ENCODE peak calls at places on chromosomes 6 and 20, in six cellular contexts. T is K562; O is stimulated activated CD4-positive, alpha-beta T cell treated with anti-CD3 and anti-CD28 coated beads, Interleukin-15, amount 100 ng/mL, for 1 hour; R is amniotic stem cell; D is activated naive CD4-positive, alpha-beta T cell; N is NCI-H2081. Y is an unnamed sample.

GRCh38 chr6:148422085-148422484 is 79.4 kb downstream of the SASH1 start:
- DNase-seq in T (no peak), D (no peak), O (no peak), R (no peak), N (peak), Y (peak)

GRCh38 chr6:68680244-68680643 is 45.2 kb downstream of the ADGRB3 start:
- DNase-seq in R (no peak), O (no peak), D (no peak), N (no peak), T (no peak), Y (no peak)

GRCh38 chr6:47169785-47170685 is 127.9 kb upstream of the ADGRF1 start:
- DNase-seq in D (no peak), N (no peak), O (no peak), T (no peak), R (no peak), Y (peak)

GRCh38 chr6:1911476-1911875 is 301.8 kb downstream of the FOXC1 start:
- DNase-seq in O (no peak), R (no peak), T (no peak), D (no peak), N (no peak), Y (no peak)

GRCh38 chr20:31602779-31603441 is 2.2 kb upstream of the ID1 start:
- DNase-seq in R (no peak), D (no peak), N (peak), T (no peak), O (no peak), Y (no peak)

GRCh38 chr20:58372836-58373235 is 16.2 kb upstream of the VAPB start:
- DNase-seq in D (no peak), R (no peak), T (no peak), N (no peak), O (no peak), Y (no peak)

GRCh38 chr20:33415948-33416347 is 14.6 kb upstream of the CDK5RAP1 start:
- DNase-seq in N (peak), D (no peak), R (no peak), T (peak), O (no peak), Y (peak)

GRCh38 chr20:33443006-33443511 is 504 bp downstream of the SNTA1 start:
- DNase-seq in O (no peak), N (peak), T (peak), D (no peak), R (no peak), Y (no peak)

GRCh38 chr6:156396068-156396771 is 381.0 kb upstream of the ARID1B start:
- DNase-seq in N (no peak), R (no peak), O (no peak), D (no peak), T (no peak), Y (no peak)

GRCh38 chr6:167200806-167201205 is 43.0 kb upstream of the GPR31 start:
- DNase-seq in D (no peak), O (no peak), R (no peak), T (no peak), N (no peak), Y (no peak)

GRCh38 chr6:125904871-125905270 is 51.7 kb upstream of the HINT3 start:
- DNase-seq in D (no peak), N (no peak), O (peak), T (no peak), R (no peak), Y (no peak)

GRCh38 chr6:15370730-15371129 is 124.9 kb downstream of the JARID2 start:
- DNase-seq in T (no peak), O (no peak), N (no peak), R (no peak), D (no peak), Y (no peak)

GRCh38 chr20:46058656-46059281 is 29.8 kb downstream of the SLC12A5 start:
- DNase-seq in D (no peak), N (no peak), T (no peak), O (no peak), R (no peak), Y (no peak)

GRCh38 chr20:32807706-32808105 is 12.0 kb upstream of the MAPRE1 start:
- DNase-seq in R (no peak), T (no peak), N (no peak), D (no peak), O (no peak), Y (no peak)

GRCh38 chr6:70310063-70310694 is 7.3 kb upstream of the COL9A1 start:
- DNase-seq in T (no peak), N (peak), O (no peak), R (peak), D (no peak), Y (peak)

GRCh38 chr20:32135983-32136515 is 26.5 kb downstream of the TM9SF4 start:
- DNase-seq in N (no peak), T (no peak), D (no peak), R (no peak), O (no peak), Y (no peak)

GRCh38 chr6:143782517-143782916 is 60.6 kb upstream of the LTV1 start:
- DNase-seq in T (no peak), D (no peak), N (no peak), O (no peak), R (no peak), Y (no peak)

GRCh38 chr6:168385380-168385779 is 55.6 kb upstream of the SMOC2 start:
- DNase-seq in D (no peak), T (no peak), R (no peak), N (peak), O (no peak), Y (peak)

GRCh38 chr6:42787018-42787611 is 5.3 kb downstream of the BICRAL start:
- DNase-seq in N (no peak), O (no peak), D (no peak), R (no peak), T (no peak), Y (no peak)

GRCh38 chr6:30798501-30798900 is 54.2 kb upstream of the IER3 start:
- DNase-seq in O (no peak), D (no peak), N (no peak), R (no peak), T (no peak), Y (no peak)

GRCh38 chr6:119351005-119351394 is 1.4 kb upstream of the MAN1A1 start:
- DNase-seq in T (peak), N (peak), O (no peak), R (peak), D (no peak), Y (no peak)